ENCODE peak calls at places on chromosomes 4 and X, in ten cellular contexts. T, V, F, M, P, R, S, W, Q and Z are unnamed samples.

GRCh38 chrX:118373538-118373937 is 27.6 kb downstream of the WDR44 start:
- DNase-seq in T (no peak), V (no peak), F (no peak), M (no peak), P (no peak), R (no peak), S (no peak), W (no peak), Q (no peak), Z (no peak)

GRCh38 chr4:30380404-30380998 is 339.7 kb upstream of the PCDH7 start:
- DNase-seq in T (no peak), V (peak; percentile 73), F (peak; percentile 32), M (peak; percentile 21), P (no peak), R (peak; percentile 51), S (peak; percentile 73), W (no peak), Q (no peak), Z (peak; percentile 8)

GRCh38 chrX:57353472-57354132 is 67.1 kb downstream of the FAAH2 start:
- DNase-seq in T (no peak), V (no peak), F (no peak), M (no peak), P (no peak), R (no peak), S (no peak), W (no peak), Q (no peak), Z (no peak)

GRCh38 chr4:140637836-140638235 is 69.1 kb upstream of the UCP1 start:
- DNase-seq in T (no peak), V (peak; percentile 5), F (no peak), M (no peak), P (no peak), R (no peak), S (no peak), W (no peak), Q (no peak), Z (peak; percentile 30)

GRCh38 chr4:41541697-41542096 is 3.7 kb downstream of the LIMCH1 start:
- DNase-seq in T (no peak), V (peak; percentile 18), F (no peak), M (no peak), P (no peak), R (no peak), S (no peak), W (no peak), Q (no peak), Z (no peak)

GRCh38 chrX:154730271-154730883 is 20.5 kb downstream of the GAB3 start:
- DNase-seq in T (peak; percentile 42), V (peak; percentile 81), F (no peak), M (no peak), P (no peak), R (peak; percentile 37), S (peak; percentile 77), W (no peak), Q (no peak), Z (no peak)

GRCh38 chrX:134161162-134161561 is 75.8 kb upstream of the CCDC160 start:
- DNase-seq in T (no peak), V (no peak), F (no peak), M (no peak), P (no peak), R (no peak), S (no peak), W (no peak), Q (no peak), Z (no peak)

GRCh38 chr4:14867847-14868246 is 134.4 kb upstream of the CPEB2 start:
- DNase-seq in T (no peak), V (no peak), F (no peak), M (peak; percentile 67), P (no peak), R (no peak), S (no peak), W (no peak), Q (no peak), Z (no peak)

GRCh38 chr4:38670061-38670894 is 6.3 kb downstream of the KLF3 start:
- DNase-seq in T (no peak), V (no peak), F (no peak), M (no peak), P (no peak), R (no peak), S (no peak), W (no peak), Q (no peak), Z (no peak)

GRCh38 chrX:150934453-150934852 is 36.0 kb upstream of the CD99L2 start:
- DNase-seq in T (no peak), V (peak; percentile 72), F (no peak), M (no peak), P (no peak), R (peak; percentile 9), S (peak; percentile 66), W (no peak), Q (no peak), Z (peak; percentile 2)

GRCh38 chrX:65821721-65822496 is 154.5 kb downstream of the MSN start:
- DNase-seq in T (no peak), V (no peak), F (no peak), M (no peak), P (peak; percentile 10), R (no peak), S (no peak), W (no peak), Q (peak; percentile 68), Z (no peak)

GRCh38 chr4:175422331-175422730 is 389.7 kb downstream of the GPM6A start:
- DNase-seq in T (no peak), V (peak; percentile 78), F (no peak), M (no peak), P (no peak), R (peak; percentile 60), S (peak; percentile 69), W (no peak), Q (no peak), Z (no peak)

GRCh38 chr4:162681212-162681611 is 485.5 kb downstream of the NAF1 start:
- DNase-seq in T (no peak), V (no peak), F (no peak), M (no peak), P (no peak), R (no peak), S (no peak), W (no peak), Q (no peak), Z (no peak)

GRCh38 chr4:3613980-3614730 is 81.9 kb upstream of the LRPAP1 start:
- DNase-seq in T (no peak), V (no peak), F (no peak), M (no peak), P (no peak), R (no peak), S (no peak), W (peak; percentile 35), Q (peak; percentile 60), Z (peak; percentile 2)

DNA sequence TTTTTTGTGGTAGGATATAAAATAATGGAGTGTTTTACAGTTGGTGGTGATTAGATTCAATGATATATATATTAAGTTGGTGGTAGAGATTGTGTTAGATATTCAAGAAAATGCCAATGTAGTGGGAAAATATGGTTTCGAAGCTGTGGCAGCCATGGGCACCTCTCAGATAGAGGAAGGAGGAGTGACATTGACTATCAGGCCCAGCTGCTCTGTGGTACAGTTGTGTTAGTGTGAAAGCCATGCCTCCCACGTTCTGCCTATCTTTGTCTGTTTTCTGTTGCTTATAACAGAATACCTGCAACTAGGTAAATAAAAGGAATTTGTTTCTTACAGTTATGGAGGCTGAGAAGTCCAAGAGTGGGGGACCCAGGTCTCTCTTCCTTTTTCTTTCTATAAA is 101.9 kb downstream of the ARHGAP10 start:
- DNase-seq in T (no peak), V (no peak), F (no peak), M (no peak), P (no peak), R (no peak), S (no peak), W (no peak), Q (no peak), Z (no peak)
- H3K27ac ChIP-seq in T (no peak overlapping the region), V (no peak overlapping the region), F (no peak overlapping the region), M (no peak overlapping the region), P (no peak overlapping the region), R (no peak overlapping the region), S (peak overlapping the region; percentile 71), W (no peak overlapping the region), Q (no peak overlapping the region), Z (no peak overlapping the region)

GRCh38 chr4:126960760-126961159 is 672.0 kb upstream of the INTU start:
- DNase-seq in T (no peak), V (no peak), F (no peak), M (no peak), P (no peak), R (no peak), S (no peak), W (no peak), Q (no peak), Z (no peak)
- H3K27ac ChIP-seq in T (no peak overlapping the region), V (no peak overlapping the region), F (no peak overlapping the region), M (no peak overlapping the region), P (no peak overlapping the region), R (no peak overlapping the region), S (no peak overlapping the region), W (no peak overlapping the region), Q (no peak overlapping the region), Z (no peak overlapping the region)

GRCh38 chr4:1524761-1525160 is 118.5 kb upstream of the NKX1-1 start:
- DNase-seq in T (no peak), V (no peak), F (no peak), M (no peak), P (no peak), R (no peak), S (no peak), W (no peak), Q (no peak), Z (no peak)

GRCh38 chr4:1522606-1523005 is 116.4 kb upstream of the NKX1-1 start:
- DNase-seq in T (peak; percentile 6), V (no peak), F (no peak), M (no peak), P (no peak), R (no peak), S (no peak), W (no peak), Q (no peak), Z (no peak)

GRCh38 chr4:1523907-1524636 is 117.8 kb upstream of the NKX1-1 start:
- DNase-seq in T (peak; percentile 7), V (no peak), F (no peak), M (no peak), P (no peak), R (no peak), S (no peak), W (no peak), Q (peak; percentile 75), Z (no peak)

GRCh38 chr4:1523033-1523432 is 116.8 kb upstream of the NKX1-1 start:
- DNase-seq in T (no peak), V (no peak), F (no peak), M (no peak), P (no peak), R (no peak), S (no peak), W (no peak), Q (no peak), Z (no peak)

DNA sequence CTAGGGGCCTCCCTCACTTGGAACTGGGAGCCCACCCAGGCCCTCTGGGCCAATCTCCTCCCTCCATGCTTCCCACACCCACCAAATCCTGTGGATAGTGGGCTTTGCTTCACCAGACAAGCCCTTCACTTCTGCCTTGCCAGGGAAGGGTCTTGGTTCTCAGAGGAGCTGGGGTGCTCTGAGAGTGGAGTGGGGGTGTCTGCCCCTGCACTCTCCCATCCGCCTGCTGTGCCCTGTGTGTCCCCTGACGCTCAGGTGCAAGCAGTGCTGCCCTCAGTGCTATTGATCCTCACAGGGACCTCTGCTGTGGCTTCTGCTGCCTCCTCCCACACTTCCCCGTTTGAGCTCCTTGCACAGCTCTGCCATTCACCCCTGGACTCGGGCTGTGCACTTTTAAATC is 117.3 kb upstream of the NKX1-1 start:
- DNase-seq in T (no peak), V (no peak), F (no peak), M (no peak), P (no peak), R (no peak), S (no peak), W (no peak), Q (no peak), Z (no peak)
- H3K27ac ChIP-seq in T (no peak overlapping the region), V (no peak overlapping the region), F (no peak overlapping the region), M (no peak overlapping the region), P (no peak overlapping the region), R (no peak overlapping the region), S (no peak overlapping the region), W (no peak overlapping the region), Q (no peak overlapping the region), Z (no peak overlapping the region)

GRCh38 chr4:113293043-113293560 is 243.6 kb downstream of the ANK2 start:
- DNase-seq in T (peak; percentile 42), V (peak; percentile 68), F (peak; percentile 10), M (no peak), P (no peak), R (peak; percentile 30), S (peak; percentile 68), W (no peak), Q (no peak), Z (no peak)
- H3K27ac ChIP-seq in T (peak overlapping the region; percentile 83), V (peak overlapping the region; percentile 83), F (peak overlapping the region; percentile 21), M (peak overlapping the region; percentile 52), P (no peak overlapping the region), R (no peak overlapping the region), S (peak overlapping the region; percentile 30), W (peak overlapping the region; percentile 85), Q (peak overlapping the region; percentile 64), Z (no peak overlapping the region)